ENCODE peak calls at places on chromosomes 2 and 18, in nine cellular contexts. H is NCI-H1930, I is aorta, U is uterus, E is body of pancreas, F is left ventricle myocardium inferior, Q is foreskin fibroblast, P is H9, L is Caco-2. K is an unnamed sample.
A peak's percentile ranks its signal among the peaks of the same experiment; 100 is the strongest.

GRCh38 chr18:77992057-77992456 is 742.4 kb downstream of the GALR1 start:
- DNase-seq in H (no peak), I (no peak), U (no peak), Q (no peak), L (no peak), P (no peak), E (no peak), F (no peak), K (no peak)

GRCh38 chr2:12321017-12321641 is 395.6 kb upstream of the TRIB2 start:
- DNase-seq in Q (peak; percentile 96), E (peak; percentile 9), H (no peak), F (peak; percentile 30), U (peak; percentile 78), P (no peak), I (peak; percentile 82), L (no peak), K (peak; percentile 66)

GRCh38 chr18:57029761-57030160 is 117.1 kb upstream of the BOD1L2 start:
- DNase-seq in U (no peak), H (peak; percentile 22), I (no peak), Q (no peak), L (no peak), F (no peak), E (no peak), P (peak; percentile 60), K (no peak)

GRCh38 chr18:3652380-3653262 is 202.6 kb downstream of the TGIF1 start:
- DNase-seq in H (no peak), L (peak; percentile 96), U (no peak), I (peak; percentile 84), F (peak; percentile 28), E (peak; percentile 8), Q (peak; percentile 90), P (peak; percentile 49), K (no peak)

GRCh38 chr2:64133828-64134227 is 10.4 kb downstream of the PELI1 start:
- DNase-seq in P (no peak), Q (peak; percentile 56), H (no peak), L (no peak), I (no peak), E (no peak), F (no peak), U (no peak), K (no peak)

GRCh38 chr2:207481924-207482323 is 47.8 kb upstream of the CREB1 start:
- DNase-seq in L (no peak), Q (no peak), F (no peak), I (no peak), H (no peak), U (no peak), P (no peak), E (peak; percentile 48), K (no peak)

GRCh38 chr2:675982-676646 is 1.1 kb downstream of the TMEM18 start:
- DNase-seq in Q (peak; percentile 89), E (no peak), P (peak; percentile 93), F (no peak), U (peak; percentile 73), L (peak; percentile 50), I (peak; percentile 80), H (no peak), K (peak; percentile 58)

GRCh38 chr2:200314976-200315567 is 8.6 kb downstream of the SPATS2L start:
- DNase-seq in U (no peak), E (no peak), I (no peak), H (no peak), Q (no peak), F (no peak), L (no peak), P (no peak), K (no peak)

GRCh38 chr18:68262697-68263293 is 452.1 kb downstream of the TMX3 start:
- DNase-seq in P (no peak), Q (peak; percentile 56), F (no peak), L (no peak), H (no peak), I (no peak), E (no peak), U (no peak), K (no peak)

GRCh38 chr2:65350714-65351113 is 81.7 kb downstream of the SPRED2 start:
- DNase-seq in Q (no peak), F (no peak), I (no peak), U (no peak), H (no peak), L (no peak), P (peak; percentile 48), E (no peak), K (no peak)

GRCh38 chr18:48975817-48976649 is 25.3 kb upstream of the SMAD7 start:
- DNase-seq in Q (no peak), I (peak; percentile 59), U (peak; percentile 71), L (no peak), P (no peak), F (peak; percentile 48), H (peak; percentile 83), E (peak; percentile 84), K (peak; percentile 64)

GRCh38 chr2:159228006-159228655 is 58.4 kb downstream of the WDSUB1 start:
- DNase-seq in P (no peak), U (no peak), L (no peak), F (no peak), H (no peak), E (no peak), I (no peak), Q (peak; percentile 83), K (no peak)

GRCh38 chr2:149686136-149686535 is 98.6 kb upstream of the MMADHC start:
- DNase-seq in Q (no peak), I (no peak), E (no peak), U (no peak), F (no peak), H (no peak), P (no peak), L (no peak), K (no peak)

GRCh38 chr18:13368080-13368813 is 149.7 kb downstream of the LDLRAD4 start:
- DNase-seq in E (no peak), F (no peak), U (no peak), L (no peak), Q (no peak), P (no peak), I (no peak), H (no peak), K (no peak)

GRCh38 chr2:126862730-126863129 is 36.0 kb upstream of the TEX51 start:
- DNase-seq in L (no peak), F (no peak), Q (no peak), E (no peak), U (no peak), P (no peak), I (no peak), H (no peak), K (no peak)

GRCh38 chr2:44510246-44510645 is 148.5 kb downstream of the CAMKMT start:
- DNase-seq in L (no peak), E (no peak), Q (no peak), P (no peak), F (no peak), I (no peak), U (no peak), H (no peak), K (no peak)

GRCh38 chr2:124798551-124798950 is 773.5 kb downstream of the CNTNAP5 start:
- DNase-seq in I (no peak), P (no peak), U (no peak), E (no peak), H (no peak), L (no peak), F (no peak), Q (no peak), K (no peak)

GRCh38 chr2:227228061-227228667 is 63.7 kb downstream of the COL4A3 start:
- DNase-seq in P (no peak), E (peak; percentile 69), F (peak; percentile 76), H (no peak), I (peak; percentile 65), Q (peak; percentile 12), L (no peak), U (no peak), K (peak; percentile 82)

GRCh38 chr2:224838335-224838734 is 122.2 kb upstream of the CCDC195 start:
- DNase-seq in I (no peak), L (no peak), P (no peak), Q (peak; percentile 78), H (no peak), E (no peak), U (no peak), F (no peak), K (no peak)

GRCh38 chr2:104929663-104930062 is 75.7 kb downstream of the POU3F3 start:
- DNase-seq in L (no peak), H (no peak), E (no peak), P (no peak), U (no peak), F (no peak), Q (no peak), I (no peak), K (no peak)

GRCh38 chr18:62611395-62612241 is 88.8 kb downstream of the ZCCHC2 start:
- DNase-seq in U (peak; percentile 55), Q (no peak), I (no peak), F (peak; percentile 46), E (no peak), H (no peak), L (no peak), P (no peak), K (peak; percentile 57)

GRCh38 chr2:212665948-212666347 is 127.3 kb upstream of the ERBB4 start:
- DNase-seq in Q (no peak), U (no peak), H (no peak), I (no peak), E (no peak), L (no peak), F (no peak), P (no peak), K (no peak)

K was measured in Right ventricle myocardium superior.